ENCODE peak calls at places on chromosomes 7 and 10, in eight cellular contexts. G, Y, S, V, X, Z, E and C are unnamed samples.

GRCh38 chr10:66931949-66932343 is 6.1 kb downstream of the LRRTM3 start:
- DNase-seq in G (no peak), Y (peak; percentile 59), S (no peak), V (no peak), X (no peak), Z (no peak), E (no peak), C (no peak)

GRCh38 chr7:127578711-127579275 is 6.6 kb downstream of the GCC1 start:
- DNase-seq in G (no peak), Y (no peak), S (no peak), V (no peak), X (no peak), Z (no peak), E (no peak), C (no peak)

GRCh38 chr10:117320050-117320665 is 55.1 kb downstream of the PDZD8 start:
- DNase-seq in G (no peak), Y (peak; percentile 42), S (no peak), V (no peak), X (peak; percentile 16), Z (peak; percentile 27), E (no peak), C (peak; percentile 28)

GRCh38 chr10:43229208-43230061 is 37.4 kb downstream of the RASGEF1A start:
- DNase-seq in G (no peak), Y (no peak), S (peak; percentile 13), V (no peak), X (peak; percentile 94), Z (no peak), E (no peak), C (no peak)

GRCh38 chr7:22141355-22141754 is 195.7 kb upstream of the CDCA7L start:
- DNase-seq in G (no peak), Y (no peak), S (no peak), V (no peak), X (no peak), Z (no peak), E (no peak), C (no peak)

GRCh38 chr7:3260425-3260762 is 40.7 kb upstream of the SDK1 start:
- DNase-seq in G (peak; percentile 33), Y (no peak), S (no peak), V (no peak), X (no peak), Z (peak; percentile 41), E (no peak), C (no peak)

GRCh38 chr10:22805304-22805703 is 90.9 kb upstream of the PIP4K2A start:
- DNase-seq in G (peak; percentile 63), Y (peak; percentile 72), S (no peak), V (no peak), X (no peak), Z (peak; percentile 58), E (no peak), C (no peak)

GRCh38 chr7:75033064-75033463 is 40.5 kb downstream of the RCC1L start:
- DNase-seq in G (no peak), Y (no peak), S (no peak), V (no peak), X (peak; percentile 91), Z (no peak), E (no peak), C (no peak)

GRCh38 chr7:148912758-148913541 is 28.9 kb upstream of the EZH2 start:
- DNase-seq in G (no peak), Y (peak; percentile 67), S (no peak), V (no peak), X (no peak), Z (no peak), E (no peak), C (peak; percentile 21)

GRCh38 chr10:69902835-69903535 is 101.3 kb downstream of the COL13A1 start:
- DNase-seq in G (no peak), Y (peak; percentile 71), S (peak; percentile 24), V (no peak), X (no peak), Z (no peak), E (no peak), C (no peak)

GRCh38 chr10:122510326-122510725 is 49.0 kb downstream of the HTRA1 start:
- DNase-seq in G (peak; percentile 77), Y (no peak), S (no peak), V (no peak), X (no peak), Z (no peak), E (peak; percentile 89), C (peak; percentile 96)

GRCh38 chr7:116439856-116440549 is 59.5 kb upstream of the CAV2 start:
- DNase-seq in G (peak; percentile 43), Y (no peak), S (no peak), V (peak; percentile 34), X (no peak), Z (no peak), E (no peak), C (no peak)

GRCh38 chr7:18815261-18815840 is 302.1 kb downstream of the TWIST1 start:
- DNase-seq in G (no peak), Y (no peak), S (no peak), V (no peak), X (no peak), Z (no peak), E (no peak), C (no peak)

DNA sequence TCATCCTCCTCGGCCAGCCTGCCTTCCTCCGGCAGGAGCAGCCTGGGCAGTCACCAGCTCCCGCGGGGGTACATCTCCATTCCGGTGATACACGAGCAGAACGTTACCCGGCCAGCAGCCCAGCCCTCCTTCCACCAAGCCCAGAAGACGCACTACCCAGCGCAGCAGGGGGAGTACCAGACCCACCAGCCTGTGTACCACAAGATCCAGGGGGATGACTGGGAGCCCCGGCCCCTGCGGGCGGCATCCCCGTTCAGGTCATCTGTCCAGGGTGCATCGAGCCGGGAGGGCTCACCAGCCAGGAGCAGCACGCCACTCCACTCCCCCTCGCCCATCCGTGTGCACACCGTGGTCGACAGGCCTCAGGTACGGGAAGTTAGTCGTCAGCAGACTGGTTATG is 21.1 kb downstream of the BAG3 start:
- DNase-seq in G (no peak), Y (no peak), S (no peak), V (no peak), X (no peak), Z (no peak), E (no peak), C (no peak)
- H3K36me3 ChIP-seq in G (peaks cover 45% of the 10 kb centered on the region), Y (peaks cover 57% of the 10 kb centered on the region), S (peaks cover 71% of the 10 kb centered on the region), V (peaks cover 72% of the 10 kb centered on the region), X (peaks cover 15% of the 10 kb centered on the region), Z (peaks cover 57% of the 10 kb centered on the region), E (peaks cover 33% of the 10 kb centered on the region), C (peaks cover 39% of the 10 kb centered on the region)

GRCh38 chr7:1293950-1294728 is 61.5 kb downstream of the UNCX start:
- DNase-seq in G (no peak), Y (no peak), S (no peak), V (no peak), X (no peak), Z (no peak), E (no peak), C (no peak)
- H3K27me3 ChIP-seq in G (peaks cover 30% of the 10 kb centered on the region), Y (peaks cover 75% of the 10 kb centered on the region), S (peaks cover 92% of the 10 kb centered on the region), V (peaks cover 54% of the 10 kb centered on the region), X (peaks cover 2% of the 10 kb centered on the region), Z (peaks cover 74% of the 10 kb centered on the region), E (peaks cover 73% of the 10 kb centered on the region), C (no peaks in the 10 kb centered on the region)

DNA sequence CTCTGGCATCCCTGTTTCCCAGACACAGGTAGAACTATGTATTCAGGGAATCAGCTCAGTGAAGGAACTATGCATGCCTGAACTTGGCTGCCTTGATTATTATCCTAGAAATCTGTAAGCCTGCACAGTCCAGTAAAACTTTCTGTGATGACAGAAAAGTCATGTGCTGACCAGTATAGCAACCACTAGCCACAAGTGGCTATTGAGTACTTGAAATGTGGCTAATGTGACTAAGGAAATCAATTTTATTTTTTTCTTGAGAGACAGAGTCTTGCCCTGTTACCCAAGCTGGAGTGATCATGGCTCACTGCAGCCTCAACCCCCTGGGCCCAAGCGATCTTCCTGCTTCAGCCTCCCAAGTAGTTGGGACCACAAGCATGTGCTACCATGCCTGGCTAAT is 3.5 kb downstream of the EXOSC1 start:
- DNase-seq in G (no peak), Y (no peak), S (no peak), V (no peak), X (no peak), Z (no peak), E (no peak), C (no peak)
- H3K36me3 ChIP-seq in G (peaks cover 14% of the 10 kb centered on the region), Y (no peaks in the 10 kb centered on the region), S (peaks cover 51% of the 10 kb centered on the region), V (peaks cover 39% of the 10 kb centered on the region), X (peaks cover 6% of the 10 kb centered on the region), Z (peaks cover 21% of the 10 kb centered on the region), E (peaks cover 8% of the 10 kb centered on the region), C (peaks cover 5% of the 10 kb centered on the region)

GRCh38 chr10:59180689-59181270 is 4.3 kb downstream of the PHYHIPL start:
- DNase-seq in G (no peak), Y (no peak), S (no peak), V (no peak), X (no peak), Z (no peak), E (no peak), C (no peak)

GRCh38 chr10:59176241-59177030 is at the start of gene PHYHIPL:
- DNase-seq in G (no peak), Y (no peak), S (no peak), V (peak; percentile 0), X (peak; percentile 69), Z (no peak), E (no peak), C (no peak)

GRCh38 chr10:59177862-59178235 is 1.4 kb downstream of the PHYHIPL start:
- DNase-seq in G (no peak), Y (no peak), S (no peak), V (no peak), X (no peak), Z (no peak), E (no peak), C (no peak)

GRCh38 chr10:59177031-59177861 is 803 bp downstream of the PHYHIPL start:
- DNase-seq in G (peak; percentile 88), Y (peak; percentile 85), S (no peak), V (peak; percentile 88), X (peak; percentile 69), Z (peak; percentile 79), E (peak; percentile 2), C (peak; percentile 82)

GRCh38 chr10:59179027-59179426 is 2.6 kb downstream of the PHYHIPL start:
- DNase-seq in G (no peak), Y (no peak), S (no peak), V (no peak), X (no peak), Z (no peak), E (no peak), C (no peak)
- H3K27me3 ChIP-seq in G (peaks cover 22% of the 10 kb centered on the region), Y (peaks cover 30% of the 10 kb centered on the region), S (peaks cover 64% of the 10 kb centered on the region), V (peaks cover 18% of the 10 kb centered on the region), X (peaks cover 33% of the 10 kb centered on the region), Z (peaks cover 18% of the 10 kb centered on the region), E (peaks cover 18% of the 10 kb centered on the region), C (no peaks in the 10 kb centered on the region)

GRCh38 chr7:151486074-151486473 is 33.6 kb downstream of the RHEB start:
- DNase-seq in G (no peak), Y (no peak), S (no peak), V (no peak), X (no peak), Z (no peak), E (no peak), C (no peak)

GRCh38 chr7:151490706-151491105 is 29.0 kb downstream of the RHEB start:
- DNase-seq in G (no peak), Y (no peak), S (no peak), V (no peak), X (no peak), Z (no peak), E (no peak), C (no peak)

GRCh38 chr7:151491859-151492258 is 27.8 kb downstream of the RHEB start:
- DNase-seq in G (peak; percentile 93), Y (peak; percentile 86), S (no peak), V (peak; percentile 77), X (no peak), Z (peak; percentile 90), E (peak; percentile 74), C (peak; percentile 92)

GRCh38 chr7:151487246-151487645 is 32.4 kb downstream of the RHEB start:
- DNase-seq in G (no peak), Y (no peak), S (no peak), V (no peak), X (no peak), Z (peak; percentile 30), E (no peak), C (no peak)

GRCh38 chr7:151489498-151489897 is 30.2 kb downstream of the RHEB start:
- DNase-seq in G (no peak), Y (no peak), S (no peak), V (no peak), X (no peak), Z (no peak), E (no peak), C (no peak)
- H3K36me3 ChIP-seq in G (peaks cover 20% of the 10 kb centered on the region), Y (peaks cover 51% of the 10 kb centered on the region), S (peaks cover 45% of the 10 kb centered on the region), V (peaks cover 32% of the 10 kb centered on the region), X (peaks cover 6% of the 10 kb centered on the region), Z (peaks cover 21% of the 10 kb centered on the region), E (peaks cover 11% of the 10 kb centered on the region), C (peaks cover 14% of the 10 kb centered on the region)